ENCODE peak calls at places on chromosomes 16 and 17, in five cellular contexts. H, I, R, B and M are unnamed samples.
A peak's percentile ranks its signal among the peaks of the same experiment; 100 is the strongest.

GRCh38 chr16:88448461-88449266 is 4.4 kb upstream of the ZFPM1 start:
- DNase-seq in B (peak; percentile 57), H (no peak), I (no peak), R (no peak), M (no peak)

GRCh38 chr16:27670071-27670825 is 120.3 kb downstream of the KATNIP start:
- DNase-seq in H (no peak), I (no peak), B (no peak), R (no peak), M (no peak)

GRCh38 chr17:35191001-35191695 is 3.0 kb downstream of the SLC35G3 start:
- DNase-seq in H (no peak), B (no peak), I (no peak), R (no peak), M (no peak)

GRCh38 chr17:46064460-46064859 is 65.4 kb downstream of the STH start:
- DNase-seq in H (no peak), I (no peak), B (no peak), R (no peak), M (no peak)

GRCh38 chr17:31534223-31534888 is 142.9 kb downstream of the RAB11FIP4 start:
- DNase-seq in R (no peak), B (no peak), I (no peak), H (no peak), M (no peak)

GRCh38 chr17:7885357-7886226 is 3.0 kb upstream of the CHD3 start:
- DNase-seq in H (peak; percentile 79), R (no peak), B (peak; percentile 67), I (no peak), M (no peak)

GRCh38 chr16:88999457-89000206 is 22.6 kb upstream of the CBFA2T3 start:
- DNase-seq in B (no peak), R (no peak), I (no peak), H (no peak), M (no peak)

GRCh38 chr17:82301916-82302497 is 15.4 kb downstream of the CD7 start:
- DNase-seq in H (peak; percentile 86), R (no peak), I (no peak), B (no peak), M (no peak)

GRCh38 chr17:70100983-70101382 is 26.0 kb downstream of the KCNJ16 start:
- DNase-seq in H (no peak), B (peak; percentile 5), I (no peak), R (no peak), M (no peak)

GRCh38 chr16:58464047-58464915 is 35.7 kb upstream of the NDRG4 start:
- DNase-seq in B (peak; percentile 22), I (no peak), H (peak; percentile 55), R (no peak), M (no peak)

GRCh38 chr17:20217677-20218076 is 208.5 kb downstream of the SPECC1 start:
- DNase-seq in R (no peak), B (no peak), H (no peak), I (no peak), M (no peak)

GRCh38 chr17:14776791-14777190 is 475.9 kb downstream of the HS3ST3B1 start:
- DNase-seq in I (no peak), H (no peak), R (peak; percentile 75), B (no peak), M (no peak)

GRCh38 chr17:16288860-16289571 is 64.3 kb downstream of the CENPV start:
- DNase-seq in I (no peak), R (no peak), H (no peak), B (no peak), M (no peak)

GRCh38 chr16:11698271-11698689 is 30.0 kb downstream of the SNN start:
- DNase-seq in I (no peak), H (no peak), R (no peak), B (peak; percentile 12), M (no peak)

GRCh38 chr17:17227608-17228520 is 9.1 kb downstream of the FLCN start:
- DNase-seq in R (no peak), B (no peak), H (no peak), I (no peak), M (no peak)